ENCODE peak calls at places on chromosomes 3 and 15, in four cellular contexts. X is left lung, W is AG10803, Q is nephron progenitor cell. J is an unnamed sample.
A peak's percentile ranks its signal among the peaks of the same experiment; 100 is the strongest.

GRCh38 chr15:98978153-98978552 is 29.4 kb downstream of the PGPEP1L start:
- DNase-seq in X (no peak), W (no peak), Q (no peak), J (no peak)

GRCh38 chr3:5226783-5227182 is 39.3 kb downstream of the EDEM1 start:
- DNase-seq in X (no peak), W (peak; percentile 55), Q (no peak), J (no peak)

GRCh38 chr15:29682781-29683180 is 139.5 kb downstream of the TJP1 start:
- DNase-seq in X (no peak), W (no peak), Q (no peak), J (no peak)

GRCh38 chr15:101258238-101259144 is 6.6 kb upstream of the CHSY1 start:
- DNase-seq in X (no peak), W (peak; percentile 75), Q (peak; percentile 55), J (peak; percentile 61)

GRCh38 chr3:30256474-30256873 is 349.9 kb upstream of the TGFBR2 start:
- DNase-seq in X (no peak), W (peak; percentile 28), Q (no peak), J (no peak)

GRCh38 chr3:52787246-52787645 is 7.3 kb upstream of the ITIH3 start:
- DNase-seq in X (peak; percentile 49), W (no peak), Q (no peak), J (no peak)

GRCh38 chr3:121399820-121400219 is 146.0 kb downstream of the POLQ start:
- DNase-seq in X (no peak), W (no peak), Q (no peak), J (no peak)

GRCh38 chr15:57353317-57353804 is 22.9 kb upstream of the CGNL1 start:
- DNase-seq in X (peak; percentile 20), W (no peak), Q (no peak), J (no peak)

GRCh38 chr3:24305795-24306467 is 188.7 kb downstream of the THRB start:
- DNase-seq in X (no peak), W (no peak), Q (peak; percentile 46), J (no peak)

GRCh38 chr3:176302271-176302670 is 895.0 kb downstream of the TBL1XR1 start:
- DNase-seq in X (no peak), W (no peak), Q (no peak), J (no peak)

GRCh38 chr3:38552364-38552763 is 56.2 kb downstream of the EXOG start:
- DNase-seq in X (no peak), W (no peak), Q (no peak), J (no peak)

GRCh38 chr15:58512522-58512921 is 80.7 kb downstream of the LIPC start:
- DNase-seq in X (no peak), W (no peak), Q (no peak), J (no peak)

GRCh38 chr15:55742927-55743614 is at the start of gene PRTG:
- DNase-seq in X (peak; percentile 89), W (peak; percentile 42), Q (peak; percentile 92), J (peak; percentile 42)

GRCh38 chr3:27483117-27484001 is 825 bp downstream of the SLC4A7 start:
- DNase-seq in X (peak; percentile 88), W (peak; percentile 84), Q (peak; percentile 49), J (peak; percentile 41)

GRCh38 chr3:50354186-50354764 is 3.6 kb downstream of the CYB561D2 start:
- DNase-seq in X (peak; percentile 46), W (no peak), Q (no peak), J (no peak)

GRCh38 chr3:50350527-50351317 is at the start of the genes CYB561D2 and NPRL2:
- DNase-seq in X (peak; percentile 100), W (peak; percentile 90), Q (peak; percentile 98), J (peak; percentile 96)

GRCh38 chr3:50351318-50351687 is 641 bp downstream of the CYB561D2 start:
- DNase-seq in X (no peak), W (no peak), Q (no peak), J (no peak)

GRCh38 chr3:50353231-50354004 is 2.8 kb downstream of the CYB561D2 start:
- DNase-seq in X (no peak), W (no peak), Q (no peak), J (no peak)

GRCh38 chr3:50352762-50353161 is 2.1 kb downstream of the CYB561D2 start:
- DNase-seq in X (no peak), W (no peak), Q (no peak), J (no peak)
- TF ChIP-seq CTCF in X (no peak), W (peak; percentile 33), Q (no peak), J (no peak)

GRCh38 chr3:128701342-128702212 is 24.4 kb upstream of the RAB7A start:
- DNase-seq in X (no peak), W (no peak), Q (no peak), J (no peak)
- TF ChIP-seq CTCF in X (no peak), W (no peak), Q (no peak), J (no peak)

GRCh38 chr3:138157743-138158142 is 17.0 kb downstream of the DBR1 start:
- DNase-seq in X (no peak), W (no peak), Q (no peak), J (no peak)
- TF ChIP-seq CTCF in X (no peak), W (no peak), Q (no peak), J (no peak)

GRCh38 chr15:93656041-93656440 is 567.0 kb upstream of the RGMA start:
- DNase-seq in X (no peak), W (no peak), Q (no peak), J (no peak)
- TF ChIP-seq CTCF in X (no peak), W (no peak), Q (no peak), J (no peak)

GRCh38 chr15:63843901-63844317 is 10.2 kb upstream of the HERC1 start:
- DNase-seq in X (no peak), W (peak; percentile 25), Q (no peak), J (no peak)
- TF ChIP-seq CTCF in X (no peak), W (no peak), Q (no peak), J (no peak)

GRCh38 chr3:96700322-96701315 is 113.8 kb upstream of the EPHA6 start:
- DNase-seq in X (no peak), W (no peak), Q (peak; percentile 6), J (no peak)
- TF ChIP-seq CTCF in X (no peak), W (no peak), Q (peak; percentile 44), J (no peak)

GRCh38 chr3:41808618-41809017 is 153.3 kb downstream of the ULK4 start:
- DNase-seq in X (no peak), W (no peak), Q (no peak), J (no peak)
- TF ChIP-seq CTCF in X (no peak), W (no peak), Q (no peak), J (no peak)

GRCh38 chr15:78315686-78316085 is 16.3 kb upstream of the SKIC8 start:
- DNase-seq in X (no peak), W (no peak), Q (no peak), J (no peak)
- TF ChIP-seq CTCF in X (no peak), W (peak; percentile 39), Q (peak; percentile 18), J (no peak)

DNA sequence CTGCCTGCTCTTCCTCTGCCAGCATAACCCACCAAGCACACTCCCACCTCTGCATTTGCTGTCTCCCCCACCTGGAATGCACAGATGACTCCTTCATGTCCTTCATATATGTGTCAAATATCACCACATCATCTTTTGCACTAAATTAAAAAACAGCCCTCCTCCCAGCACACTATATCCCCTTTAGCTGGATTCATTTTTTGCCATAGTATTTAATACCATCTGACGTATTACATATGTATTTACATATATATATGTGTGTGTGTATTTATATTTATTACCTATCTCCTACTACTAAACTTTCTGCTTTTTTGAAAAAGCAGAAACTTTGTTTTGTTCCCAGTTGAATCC is 29.4 kb upstream of the UBL7 start:
- DNase-seq in X (no peak), W (no peak), Q (no peak), J (no peak)
- TF ChIP-seq CTCF in X (no peak), W (no peak), Q (no peak), J (no peak)

DNA sequence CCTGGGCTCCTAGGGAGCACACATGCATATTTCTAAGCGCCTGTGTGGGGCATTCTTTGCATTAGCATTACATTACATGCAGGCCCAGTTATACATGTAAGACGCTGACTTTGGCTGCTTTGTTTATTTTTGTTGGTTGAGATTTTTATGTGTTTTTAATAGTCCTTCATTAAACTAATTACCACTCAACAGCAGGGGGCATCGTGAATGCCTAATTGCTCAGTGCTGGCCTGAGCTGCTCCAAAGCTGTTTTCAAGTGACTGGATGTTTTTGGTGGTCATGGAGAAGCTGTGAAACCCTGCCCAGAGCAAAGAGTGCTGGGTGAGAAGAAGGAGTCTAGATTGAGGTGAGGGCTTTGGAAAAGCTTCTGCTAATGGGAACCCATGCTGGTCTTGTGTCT is 41.5 kb downstream of the GPD1L start:
- DNase-seq in X (no peak), W (no peak), Q (no peak), J (no peak)
- TF ChIP-seq CTCF in X (no peak), W (no peak), Q (no peak), J (peak; percentile 15)

J was measured in mesothelial cell of epicardium.